ENCODE peak calls at places on chromosomes 6 and 20, in nine cellular contexts. S, M, R, N, A, C, Z, X and H are unnamed samples.

GRCh38 chr6:166619912-166620311 is 7.1 kb downstream of the RPS6KA2 start:
- DNase-seq in S (no peak), M (no peak), R (no peak), N (no peak), A (no peak), C (no peak), Z (no peak), X (no peak), H (peak)

GRCh38 chr6:105952762-105953700 is 133.1 kb upstream of the PRDM1 start:
- DNase-seq in S (no peak), M (no peak), R (no peak), N (no peak), A (no peak), C (no peak), Z (no peak), X (no peak), H (no peak)

GRCh38 chr6:16437984-16438383 is 199.6 kb downstream of the GMPR start:
- DNase-seq in S (no peak), M (no peak), R (no peak), N (no peak), A (no peak), C (no peak), Z (no peak), X (no peak), H (peak)

GRCh38 chr6:99822741-99823512 is 171.1 kb downstream of the MCHR2 start:
- DNase-seq in S (peak), M (no peak), R (no peak), N (no peak), A (no peak), C (no peak), Z (no peak), X (peak), H (no peak)

GRCh38 chr6:2973656-2974055 is 2.3 kb upstream of the SERPINB6 start:
- DNase-seq in S (no peak), M (no peak), R (no peak), N (no peak), A (no peak), C (no peak), Z (no peak), X (no peak), H (no peak)

GRCh38 chr6:5751525-5752252 is 255.0 kb downstream of the NRN1 start:
- DNase-seq in S (no peak), M (no peak), R (no peak), N (no peak), A (no peak), C (no peak), Z (no peak), X (no peak), H (no peak)

GRCh38 chr6:111367393-111368088 is 115.5 kb downstream of the REV3L start:
- DNase-seq in S (no peak), M (no peak), R (no peak), N (no peak), A (no peak), C (no peak), Z (no peak), X (no peak), H (no peak)

GRCh38 chr20:1801551-1801950 is 93.7 kb upstream of the SIRPA start:
- DNase-seq in S (no peak), M (no peak), R (no peak), N (no peak), A (no peak), C (no peak), Z (no peak), X (no peak), H (no peak)

GRCh38 chr6:24394777-24395437 is 7.8 kb upstream of the MRS2 start:
- DNase-seq in S (no peak), M (no peak), R (no peak), N (no peak), A (no peak), C (no peak), Z (no peak), X (no peak), H (no peak)

GRCh38 chr20:45611054-45611453 is 18.5 kb upstream of the WFDC10A start:
- DNase-seq in S (no peak), M (peak), R (no peak), N (no peak), A (no peak), C (no peak), Z (no peak), X (no peak), H (no peak)

GRCh38 chr6:124536792-124537191 is 425.4 kb upstream of the RNF217 start:
- DNase-seq in S (peak), M (no peak), R (no peak), N (no peak), A (no peak), C (no peak), Z (no peak), X (no peak), H (no peak)

GRCh38 chr6:111552241-111552744 is 53.4 kb downstream of the TRAF3IP2 start:
- DNase-seq in S (no peak), M (peak), R (peak), N (peak), A (peak), C (no peak), Z (peak), X (peak), H (peak)

GRCh38 chr6:128601060-128601459 is 80.7 kb upstream of the PTPRK start:
- DNase-seq in S (no peak), M (no peak), R (no peak), N (no peak), A (no peak), C (no peak), Z (no peak), X (no peak), H (peak)

GRCh38 chr20:55881204-55881603 is 124.1 kb downstream of the CBLN4 start:
- DNase-seq in S (no peak), M (no peak), R (no peak), N (no peak), A (no peak), C (no peak), Z (no peak), X (no peak), H (no peak)

GRCh38 chr6:147508073-147508870 is at the start of gene SAMD5:
- DNase-seq in S (peak), M (no peak), R (no peak), N (peak), A (peak), C (peak), Z (peak), X (peak), H (peak)

GRCh38 chr20:1327827-1328679 is 886 bp downstream of the SDCBP2 start:
- DNase-seq in S (no peak), M (peak), R (no peak), N (no peak), A (no peak), C (peak), Z (peak), X (peak), H (no peak)

GRCh38 chr6:35318200-35318844 is 20.7 kb downstream of the DEF6 start:
- DNase-seq in S (peak), M (no peak), R (peak), N (peak), A (peak), C (peak), Z (peak), X (peak), H (peak)

GRCh38 chr6:134373282-134373922 is 55.5 kb upstream of the SGK1 start:
- DNase-seq in S (peak), M (peak), R (no peak), N (no peak), A (no peak), C (no peak), Z (peak), X (peak), H (no peak)

GRCh38 chr6:27547157-27548075 is 74.5 kb upstream of the ZNF184 start:
- DNase-seq in S (peak), M (no peak), R (no peak), N (no peak), A (no peak), C (no peak), Z (no peak), X (no peak), H (no peak)

GRCh38 chr6:150090328-150090727 is 21.4 kb upstream of the ULBP3 start:
- DNase-seq in S (no peak), M (no peak), R (no peak), N (no peak), A (no peak), C (no peak), Z (no peak), X (no peak), H (no peak)

GRCh38 chr20:5488823-5489222 is 172.1 kb upstream of the PROKR2 start:
- DNase-seq in S (no peak), M (no peak), R (no peak), N (no peak), A (no peak), C (no peak), Z (no peak), X (no peak), H (no peak)

GRCh38 chr20:20181322-20181721 is 129.0 kb downstream of the CFAP61 start:
- DNase-seq in S (no peak), M (no peak), R (no peak), N (no peak), A (no peak), C (no peak), Z (no peak), X (no peak), H (no peak)

GRCh38 chr6:111087871-111088667 is 766 bp downstream of the SLC16A10 start:
- DNase-seq in S (no peak), M (no peak), R (no peak), N (no peak), A (peak), C (peak), Z (no peak), X (peak), H (peak)

GRCh38 chr6:18509871-18510643 is 122.9 kb downstream of the RNF144B start:
- DNase-seq in S (no peak), M (peak), R (no peak), N (no peak), A (no peak), C (no peak), Z (no peak), X (no peak), H (no peak)

GRCh38 chr6:24584390-24584735 is 61.6 kb downstream of the KIAA0319 start:
- DNase-seq in S (no peak), M (no peak), R (no peak), N (no peak), A (no peak), C (no peak), Z (no peak), X (no peak), H (no peak)

GRCh38 chr6:112258636-112259336 is 4.4 kb upstream of the LAMA4 start:
- DNase-seq in S (no peak), M (no peak), R (no peak), N (no peak), A (no peak), C (no peak), Z (no peak), X (no peak), H (no peak)

GRCh38 chr20:4633780-4634179 is 87.9 kb upstream of the PRND start:
- DNase-seq in S (peak), M (no peak), R (no peak), N (no peak), A (no peak), C (no peak), Z (no peak), X (no peak), H (no peak)

DNA sequence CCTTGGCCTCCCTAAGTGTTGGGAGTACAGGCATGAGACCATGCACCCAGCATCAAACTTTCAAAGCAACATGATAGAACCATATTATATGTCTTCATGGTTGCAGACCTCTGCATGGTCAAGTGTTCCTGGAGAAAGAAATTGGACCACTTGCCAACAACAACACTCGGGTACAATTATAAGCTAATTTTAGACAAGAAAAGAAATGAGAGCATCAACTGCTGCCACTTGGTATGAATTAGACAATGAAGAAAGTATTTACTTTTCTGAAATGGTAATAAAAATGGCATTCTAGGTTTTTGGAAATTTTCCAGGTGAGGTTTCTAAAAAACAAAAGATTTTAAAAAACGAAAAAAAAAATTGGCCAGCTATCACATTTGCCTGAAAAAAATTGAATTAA is 7.7 kb upstream of the PM20D2 start:
- DNase-seq in S (no peak), M (no peak), R (no peak), N (no peak), A (no peak), C (no peak), Z (no peak), X (no peak), H (no peak)
- TF ChIP-seq EP300 in S (no peak), M (no peak), R (no peak), N (no peak), A (no peak), C (no peak), Z (no peak), X (no peak), H (no peak)

DNA sequence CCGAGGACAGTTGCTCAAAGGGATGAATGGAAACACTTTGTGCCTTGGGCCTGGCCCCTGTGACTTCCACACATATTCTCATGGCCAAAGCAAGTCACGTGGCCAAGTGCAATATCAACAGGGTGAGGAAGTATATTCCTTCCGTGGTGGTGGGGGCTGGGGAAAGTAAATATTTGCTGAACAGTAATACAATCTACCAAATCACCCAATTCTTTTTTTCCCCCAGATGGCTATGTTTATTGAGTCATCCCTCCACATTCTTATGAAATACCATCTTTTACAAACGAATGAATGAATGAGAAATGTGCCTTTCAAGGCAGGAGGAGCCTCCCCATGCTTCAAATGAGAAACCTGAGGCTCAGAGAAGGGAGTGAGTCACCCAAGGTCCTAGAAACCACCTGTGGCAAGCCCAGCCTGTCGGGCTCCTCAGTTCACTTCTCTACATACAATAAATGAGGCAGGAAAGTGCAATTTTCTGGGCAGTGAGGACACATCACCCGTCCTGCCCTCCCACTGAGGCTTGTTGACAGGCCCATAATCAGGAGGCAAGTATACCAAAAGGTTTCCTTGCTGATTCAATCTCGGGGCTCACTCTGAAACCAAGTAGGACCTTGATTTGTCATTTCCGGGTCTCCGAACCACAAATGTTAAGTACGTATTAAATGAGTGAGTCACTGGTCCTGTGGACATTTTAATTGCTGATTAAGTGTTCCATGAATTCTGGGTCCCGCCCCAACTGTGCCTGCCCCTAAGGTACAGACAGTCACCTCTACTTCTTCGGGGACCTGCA is 25.3 kb upstream of the TOP1 start:
- DNase-seq in S (peak), M (no peak), R (peak), N (peak), A (no peak), C (peak), Z (peak), X (peak), H (peak)
- TF ChIP-seq POLR2A in S (no peak), M (no peak), R (no peak), N (no peak), A (no peak), C (no peak), Z (no peak), X (no peak), H (no peak)

DNA sequence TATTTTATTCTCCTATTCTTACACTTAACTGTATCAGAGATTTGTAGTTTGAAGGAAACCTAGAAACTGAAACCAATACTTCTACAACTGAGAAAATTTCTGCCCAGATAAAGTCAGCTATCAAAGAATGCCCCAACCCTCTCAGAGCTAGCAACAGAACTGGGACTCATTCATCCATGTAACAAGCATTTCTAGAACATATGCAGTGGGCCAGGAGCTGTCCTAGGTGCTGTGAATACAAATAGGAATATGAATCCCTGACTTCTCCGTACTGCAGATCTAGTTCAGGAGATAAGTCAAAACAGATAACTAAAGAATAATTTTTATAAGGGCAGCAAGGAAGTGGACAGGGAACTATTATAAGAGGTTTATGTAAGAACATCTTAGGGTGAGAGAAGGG is 654.1 kb upstream of the NOX3 start:
- DNase-seq in S (no peak), M (peak), R (no peak), N (no peak), A (no peak), C (no peak), Z (no peak), X (no peak), H (no peak)
- TF ChIP-seq EP300 in S (no peak), M (no peak), R (no peak), N (no peak), A (no peak), C (no peak), Z (no peak), X (no peak), H (no peak)

DNA sequence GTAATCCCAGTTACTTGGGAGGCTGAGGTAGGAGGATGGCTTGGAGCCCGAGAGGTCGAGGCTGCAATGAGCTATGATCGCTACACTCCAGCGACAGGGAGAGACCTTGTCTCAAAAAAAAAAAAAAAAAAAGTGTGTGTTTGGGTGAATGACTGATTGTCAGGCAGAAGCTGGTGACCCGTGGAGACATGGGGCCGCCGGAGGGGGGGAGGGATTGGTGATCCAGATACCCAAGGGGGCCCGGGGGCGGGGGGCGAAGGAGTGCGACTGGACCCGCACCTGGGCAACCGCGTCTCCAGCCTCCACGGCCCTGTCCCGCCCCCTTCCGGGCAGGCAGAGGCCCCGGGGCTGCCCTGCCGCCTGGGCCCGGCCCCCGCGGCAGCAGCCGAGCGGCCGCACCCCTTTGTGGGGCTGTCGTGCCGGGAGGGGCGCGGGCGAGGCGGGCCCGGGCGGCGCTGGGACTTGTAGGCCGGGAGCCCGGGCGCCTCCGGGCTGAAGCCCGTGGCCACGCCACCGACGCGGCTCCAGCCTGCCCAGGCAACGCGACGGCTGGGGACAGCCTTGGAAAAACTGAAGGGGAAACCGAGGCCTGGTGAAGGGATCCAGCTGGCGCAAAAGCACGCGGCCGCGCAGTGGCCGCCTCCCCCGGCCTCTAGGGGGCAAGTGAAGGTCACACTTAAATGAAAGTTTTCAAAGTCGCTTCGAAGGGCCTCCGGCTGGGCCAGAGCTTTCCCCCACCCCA is 2.1 kb upstream of the RBM38 start:
- DNase-seq in S (no peak), M (no peak), R (peak), N (no peak), A (peak), C (peak), Z (peak), X (peak), H (peak)
- TF ChIP-seq POLR2A in S (no peak), M (peak), R (peak), N (no peak), A (no peak), C (no peak), Z (peak), X (peak), H (no peak)

DNA sequence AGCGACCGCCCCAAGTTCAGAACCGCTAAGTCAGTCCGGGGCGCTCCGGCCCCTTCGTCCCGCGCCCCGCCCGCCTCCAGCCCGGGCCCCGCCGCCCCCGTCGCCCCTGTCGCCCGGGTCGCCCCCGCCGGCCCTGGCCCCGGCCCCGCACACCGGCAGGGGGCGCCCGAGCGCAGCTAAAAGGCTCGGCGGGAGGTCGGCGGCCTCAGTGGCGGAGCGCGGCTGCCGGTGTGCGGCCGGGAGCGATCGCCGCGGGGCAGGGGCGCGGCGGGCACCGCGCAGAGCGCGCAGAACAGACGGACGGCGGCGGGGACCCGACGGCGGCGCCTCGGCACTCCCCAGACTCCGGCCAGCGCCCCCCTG is at the start of gene FNDC1:
- DNase-seq in S (peak), M (no peak), R (no peak), N (no peak), A (peak), C (no peak), Z (no peak), X (peak), H (no peak)
- TF ChIP-seq EP300 in S (no peak), M (no peak), R (no peak), N (no peak), A (no peak), C (no peak), Z (no peak), X (no peak), H (no peak)

DNA sequence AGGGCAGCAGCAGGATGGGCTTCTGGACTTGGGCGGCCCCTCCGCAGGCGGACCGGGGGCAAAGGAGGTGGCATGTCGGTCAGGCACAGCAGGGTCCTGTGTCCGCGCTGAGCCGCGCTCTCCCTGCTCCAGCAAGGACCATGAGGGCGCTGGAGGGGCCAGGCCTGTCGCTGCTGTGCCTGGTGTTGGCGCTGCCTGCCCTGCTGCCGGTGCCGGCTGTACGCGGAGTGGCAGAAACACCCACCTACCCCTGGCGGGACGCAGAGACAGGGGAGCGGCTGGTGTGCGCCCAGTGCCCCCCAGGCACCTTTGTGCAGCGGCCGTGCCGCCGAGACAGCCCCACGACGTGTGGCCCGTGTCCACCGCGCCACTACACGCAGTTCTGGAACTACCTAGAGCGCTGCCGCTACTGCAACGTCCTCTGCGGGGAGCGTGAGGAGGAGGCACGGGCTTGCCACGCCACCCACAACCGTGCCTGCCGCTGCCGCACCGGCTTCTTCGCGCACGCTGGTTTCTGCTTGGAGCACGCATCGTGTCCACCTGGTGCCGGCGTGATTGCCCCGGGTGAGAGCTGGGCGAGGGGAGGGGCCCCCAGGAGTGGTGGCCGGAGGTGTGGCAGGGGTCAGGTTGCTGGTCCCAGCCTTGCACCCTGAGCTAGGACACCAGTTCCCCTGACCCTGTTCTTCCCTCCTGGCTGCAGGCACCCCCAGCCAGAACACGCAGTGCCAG is at the start of gene TNFRSF6B:
- DNase-seq in S (no peak), M (no peak), R (no peak), N (no peak), A (peak), C (peak), Z (peak), X (peak), H (no peak)
- TF ChIP-seq POLR2A in S (no peak), M (no peak), R (no peak), N (peak), A (no peak), C (no peak), Z (no peak), X (peak), H (no peak)

GRCh38 chr20:2986466-2986865 is 57.0 kb upstream of the GNRH2 start:
- DNase-seq in S (no peak), M (no peak), R (no peak), N (no peak), A (no peak), C (no peak), Z (no peak), X (no peak), H (no peak)
- TF ChIP-seq EP300 in S (no peak), M (no peak), R (no peak), N (no peak), A (no peak), C (no peak), Z (no peak), X (no peak), H (no peak)